ENCODE peak calls at places on chromosomes 13 and 19, in five cellular contexts. X is dermis microvascular lymphatic vessel endothelial cell; F is aorta; G is sciatic nerve; B is stimulated activated CD4-positive, alpha-beta T cell treated with anti-CD3 and anti-CD28 coated beads, Interleukin-4, amount 100 ng/mL, for 24 hours. O is an unnamed sample.
A peak's percentile ranks its signal among the peaks of the same experiment; 100 is the strongest.

GRCh38 chr13:23753523-23753922 is 135.7 kb downstream of the MIPEP start:
- DNase-seq in B (no peak), X (no peak), F (no peak), G (no peak), O (no peak)

GRCh38 chr19:50214699-50215543 is 11.5 kb downstream of the MYH14 start:
- DNase-seq in X (no peak), F (no peak), G (no peak), B (no peak), O (no peak)

GRCh38 chr13:21069561-21070004 is 8.2 kb upstream of the LATS2 start:
- DNase-seq in G (peak; percentile 80), B (no peak), F (no peak), X (no peak), O (no peak)

GRCh38 chr13:33194820-33195692 is 90.5 kb downstream of the STARD13 start:
- DNase-seq in X (peak; percentile 96), G (no peak), F (no peak), B (no peak), O (no peak)

GRCh38 chr13:96052655-96053002 is 572 bp downstream of the UGGT2 start:
- DNase-seq in B (no peak), X (peak; percentile 44), G (no peak), F (no peak), O (peak; percentile 14)

GRCh38 chr13:19955873-19956559 is 2.5 kb upstream of the ZMYM2 start:
- DNase-seq in F (no peak), X (no peak), B (no peak), G (no peak), O (no peak)

GRCh38 chr19:800360-801029 is 3.2 kb downstream of the PTBP1 start:
- DNase-seq in G (peak; percentile 60), X (no peak), F (no peak), B (no peak), O (no peak)

GRCh38 chr19:47723573-47723923 is 10.3 kb downstream of the EHD2 start:
- DNase-seq in G (no peak), F (no peak), B (no peak), X (no peak), O (no peak)

GRCh38 chr13:104936304-104936703 is 1599.2 kb downstream of the EFNB2 start:
- DNase-seq in B (no peak), G (no peak), F (no peak), X (no peak), O (no peak)

GRCh38 chr19:50500060-50500752 is 10.8 kb downstream of the JOSD2 start:
- DNase-seq in X (no peak), G (no peak), B (no peak), F (peak; percentile 67), O (no peak)